ENCODE peak calls at places on chromosomes 2 and 18, in seven cellular contexts. One of them, this sample, is unnamed.
A peak's percentile ranks its signal among the peaks of the same experiment; 100 is the strongest.

GRCh38 chr2:207681431-207681830 is 30.0 kb upstream of the CCNYL1 start:
- DNase-seq in HepG2: no peak
- DNase-seq in K562: no peak
- DNase-seq in sigmoid colon: no peak
- DNase-seq in esophagus muscularis mucosa: no peak
- DNase-seq in transverse colon: no peak
- DNase-seq in SK-N-SH: no peak
- DNase-seq in this sample: peak; percentile 84

GRCh38 chr2:45293182-45293581 is 283.9 kb upstream of the SIX2 start:
- DNase-seq in HepG2: no peak
- DNase-seq in K562: no peak
- DNase-seq in sigmoid colon: no peak
- DNase-seq in esophagus muscularis mucosa: no peak
- DNase-seq in transverse colon: no peak
- DNase-seq in SK-N-SH: no peak
- DNase-seq in this sample: no peak

GRCh38 chr2:236972491-236973379 is 113.0 kb upstream of the COPS8 start:
- DNase-seq in HepG2: peak; percentile 76
- DNase-seq in K562: no peak
- DNase-seq in sigmoid colon: peak; percentile 82
- DNase-seq in esophagus muscularis mucosa: no peak
- DNase-seq in transverse colon: peak; percentile 31
- DNase-seq in SK-N-SH: no peak
- DNase-seq in this sample: no peak

GRCh38 chr2:38147333-38148121 is 71.6 kb upstream of the CYP1B1 start:
- DNase-seq in HepG2: no peak
- DNase-seq in K562: no peak
- DNase-seq in sigmoid colon: no peak
- DNase-seq in esophagus muscularis mucosa: no peak
- DNase-seq in transverse colon: no peak
- DNase-seq in SK-N-SH: no peak
- DNase-seq in this sample: no peak

GRCh38 chr2:102258386-102259074 is 52.8 kb upstream of the IL1RL1 start:
- DNase-seq in HepG2: no peak
- DNase-seq in K562: no peak
- DNase-seq in sigmoid colon: no peak
- DNase-seq in esophagus muscularis mucosa: peak; percentile 17
- DNase-seq in transverse colon: no peak
- DNase-seq in SK-N-SH: no peak
- DNase-seq in this sample: peak; percentile 48

GRCh38 chr2:110979834-110980612 is 140.7 kb upstream of the BCL2L11 start:
- DNase-seq in HepG2: no peak
- DNase-seq in K562: no peak
- DNase-seq in sigmoid colon: no peak
- DNase-seq in esophagus muscularis mucosa: peak; percentile 91
- DNase-seq in transverse colon: no peak
- DNase-seq in SK-N-SH: no peak
- DNase-seq in this sample: no peak

GRCh38 chr2:101251844-101252407 is 760 bp upstream of the CNOT11 start:
- DNase-seq in HepG2: peak; percentile 77
- DNase-seq in K562: no peak
- DNase-seq in sigmoid colon: no peak
- DNase-seq in esophagus muscularis mucosa: no peak
- DNase-seq in transverse colon: peak; percentile 60
- DNase-seq in SK-N-SH: peak; percentile 39
- DNase-seq in this sample: no peak

GRCh38 chr2:221448086-221448856 is 123.8 kb downstream of the EPHA4 start:
- DNase-seq in HepG2: no peak
- DNase-seq in K562: no peak
- DNase-seq in sigmoid colon: no peak
- DNase-seq in esophagus muscularis mucosa: no peak
- DNase-seq in transverse colon: no peak
- DNase-seq in SK-N-SH: no peak
- DNase-seq in this sample: no peak

GRCh38 chr2:235723811-235724465 is 230.1 kb downstream of the AGAP1 start:
- DNase-seq in HepG2: no peak
- DNase-seq in K562: no peak
- DNase-seq in sigmoid colon: peak; percentile 63
- DNase-seq in esophagus muscularis mucosa: no peak
- DNase-seq in transverse colon: no peak
- DNase-seq in SK-N-SH: no peak
- DNase-seq in this sample: no peak

GRCh38 chr18:38563396-38563980 is 997.9 kb upstream of the CELF4 start:
- DNase-seq in HepG2: no peak
- DNase-seq in K562: no peak
- DNase-seq in sigmoid colon: no peak
- DNase-seq in esophagus muscularis mucosa: no peak
- DNase-seq in transverse colon: no peak
- DNase-seq in SK-N-SH: no peak
- DNase-seq in this sample: no peak

GRCh38 chr2:158325031-158325781 is 131.3 kb downstream of the CCDC148 start:
- DNase-seq in HepG2: peak; percentile 38
- DNase-seq in K562: no peak
- DNase-seq in sigmoid colon: no peak
- DNase-seq in esophagus muscularis mucosa: no peak
- DNase-seq in transverse colon: no peak
- DNase-seq in SK-N-SH: no peak
- DNase-seq in this sample: no peak

GRCh38 chr2:158357699-158358098 is 98.9 kb downstream of the CCDC148 start:
- DNase-seq in HepG2: no peak
- DNase-seq in K562: no peak
- DNase-seq in sigmoid colon: no peak
- DNase-seq in esophagus muscularis mucosa: no peak
- DNase-seq in transverse colon: no peak
- DNase-seq in SK-N-SH: no peak
- DNase-seq in this sample: no peak

GRCh38 chr2:200379481-200380120 is 73.1 kb downstream of the SPATS2L start:
- DNase-seq in HepG2: no peak
- DNase-seq in K562: no peak
- DNase-seq in sigmoid colon: no peak
- DNase-seq in esophagus muscularis mucosa: no peak
- DNase-seq in transverse colon: no peak
- DNase-seq in SK-N-SH: no peak
- DNase-seq in this sample: peak; percentile 26

GRCh38 chr2:33274524-33274923 is 201.9 kb upstream of the RASGRP3 start:
- DNase-seq in HepG2: no peak
- DNase-seq in K562: peak; percentile 18
- DNase-seq in sigmoid colon: no peak
- DNase-seq in esophagus muscularis mucosa: no peak
- DNase-seq in transverse colon: no peak
- DNase-seq in SK-N-SH: no peak
- DNase-seq in this sample: no peak

GRCh38 chr2:45814951-45815621 is 163.6 kb downstream of the PRKCE start:
- DNase-seq in HepG2: no peak
- DNase-seq in K562: no peak
- DNase-seq in sigmoid colon: no peak
- DNase-seq in esophagus muscularis mucosa: no peak
- DNase-seq in transverse colon: no peak
- DNase-seq in SK-N-SH: no peak
- DNase-seq in this sample: no peak

GRCh38 chr2:176687350-176687749 is 418.1 kb downstream of the MTX2 start:
- DNase-seq in HepG2: no peak
- DNase-seq in K562: no peak
- DNase-seq in sigmoid colon: no peak
- DNase-seq in esophagus muscularis mucosa: no peak
- DNase-seq in transverse colon: no peak
- DNase-seq in SK-N-SH: no peak
- DNase-seq in this sample: no peak
- TF ChIP-seq EP300 in HepG2: no peak
- TF ChIP-seq EP300 in K562: no peak
- TF ChIP-seq EP300 in sigmoid colon: no peak
- TF ChIP-seq EP300 in esophagus muscularis mucosa: no peak
- TF ChIP-seq EP300 in transverse colon: no peak
- TF ChIP-seq EP300 in SK-N-SH: no peak
- TF ChIP-seq EP300 in this sample: no peak

GRCh38 chr2:26769501-26769850 is 5.4 kb downstream of the SLC35F6 start:
- DNase-seq in HepG2: no peak
- DNase-seq in K562: peak; percentile 8
- DNase-seq in sigmoid colon: no peak
- DNase-seq in esophagus muscularis mucosa: no peak
- DNase-seq in transverse colon: no peak
- DNase-seq in SK-N-SH: no peak
- DNase-seq in this sample: no peak

GRCh38 chr2:26767894-26768487 is 3.9 kb downstream of the SLC35F6 start:
- DNase-seq in HepG2: no peak
- DNase-seq in K562: no peak
- DNase-seq in sigmoid colon: no peak
- DNase-seq in esophagus muscularis mucosa: no peak
- DNase-seq in transverse colon: no peak
- DNase-seq in SK-N-SH: peak; percentile 4
- DNase-seq in this sample: no peak

GRCh38 chr2:26767129-26767528 is 3.0 kb downstream of the SLC35F6 start:
- DNase-seq in HepG2: no peak
- DNase-seq in K562: no peak
- DNase-seq in sigmoid colon: no peak
- DNase-seq in esophagus muscularis mucosa: no peak
- DNase-seq in transverse colon: no peak
- DNase-seq in SK-N-SH: no peak
- DNase-seq in this sample: no peak

GRCh38 chr2:26770986-26771586 is 7.0 kb downstream of the SLC35F6 start:
- DNase-seq in HepG2: peak; percentile 62
- DNase-seq in K562: peak; percentile 72
- DNase-seq in sigmoid colon: peak; percentile 94
- DNase-seq in esophagus muscularis mucosa: no peak
- DNase-seq in transverse colon: peak; percentile 63
- DNase-seq in SK-N-SH: peak; percentile 49
- DNase-seq in this sample: no peak

DNA sequence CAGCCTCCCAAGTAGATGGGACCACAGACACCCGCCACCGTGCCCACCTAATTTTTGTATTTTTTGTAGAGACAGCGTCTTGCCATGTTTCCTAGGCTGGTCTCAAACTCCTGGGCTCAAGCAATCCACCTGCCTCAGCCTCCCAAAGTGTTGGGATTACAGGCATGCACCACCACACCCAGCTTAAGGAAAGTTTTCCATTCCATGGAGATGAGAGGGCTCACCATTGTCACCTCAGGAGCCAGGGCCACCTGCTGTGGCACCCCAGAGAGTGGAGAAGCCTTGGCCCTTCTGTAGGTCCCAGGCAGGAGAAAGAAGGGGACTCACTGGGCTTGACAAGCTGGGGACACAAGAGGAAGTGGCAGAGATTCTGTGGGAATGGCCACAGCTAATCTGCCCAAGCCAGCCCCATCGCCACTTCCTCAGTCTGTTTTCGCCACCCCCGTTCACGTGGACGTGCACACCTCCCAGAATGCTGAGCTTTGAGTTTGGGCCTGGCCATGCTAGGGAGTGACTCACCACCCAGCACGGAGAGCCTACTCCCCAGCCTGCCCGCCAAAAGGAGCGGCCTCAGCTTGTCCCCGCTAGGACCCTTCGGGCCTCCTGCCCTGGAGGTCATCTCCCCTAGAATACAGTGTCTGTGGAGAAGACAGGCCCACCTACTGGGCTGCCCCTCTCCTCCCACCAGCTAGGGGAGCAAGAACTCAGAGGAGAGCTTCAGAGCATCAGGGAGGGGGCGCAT is 4.8 kb downstream of the SLC35F6 start:
- DNase-seq in HepG2: no peak
- DNase-seq in K562: peak; percentile 75
- DNase-seq in sigmoid colon: peak; percentile 92
- DNase-seq in esophagus muscularis mucosa: peak; percentile 96
- DNase-seq in transverse colon: peak; percentile 70
- DNase-seq in SK-N-SH: no peak
- DNase-seq in this sample: no peak
- TF ChIP-seq POLR2AphosphoS5 in HepG2: no peak
- TF ChIP-seq POLR2AphosphoS5 in K562: peak; percentile 57
- TF ChIP-seq POLR2AphosphoS5 in sigmoid colon: peak; percentile 63
- TF ChIP-seq POLR2AphosphoS5 in esophagus muscularis mucosa: peak; percentile 70
- TF ChIP-seq POLR2AphosphoS5 in transverse colon: peak; percentile 36
- TF ChIP-seq POLR2AphosphoS5 in SK-N-SH: no peak
- TF ChIP-seq POLR2AphosphoS5 in this sample: peak; percentile 72

DNA sequence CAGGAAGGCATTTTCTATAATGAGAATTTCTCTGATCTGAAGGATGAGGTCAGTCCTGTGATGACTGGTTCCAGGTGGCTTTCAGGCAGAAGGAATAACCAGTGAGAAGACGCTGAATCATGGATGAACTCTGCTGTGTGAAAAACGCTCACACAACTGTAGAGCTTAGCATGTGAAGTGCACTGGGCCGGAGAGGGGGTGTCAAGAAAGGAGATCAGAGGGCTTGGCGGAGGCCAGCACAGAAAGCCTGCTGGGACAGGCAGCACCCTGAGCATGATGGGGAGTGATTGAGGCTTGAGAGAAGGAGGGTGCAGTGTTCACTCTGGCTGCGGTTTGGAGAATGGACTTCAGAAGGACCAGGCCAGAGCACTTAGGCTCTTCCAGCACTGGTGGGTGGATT is 236.5 kb downstream of the TPGS2 start:
- DNase-seq in HepG2: no peak
- DNase-seq in K562: no peak
- DNase-seq in sigmoid colon: no peak
- DNase-seq in esophagus muscularis mucosa: peak; percentile 72
- DNase-seq in transverse colon: no peak
- DNase-seq in SK-N-SH: no peak
- DNase-seq in this sample: no peak
- TF ChIP-seq EP300 in HepG2: no peak
- TF ChIP-seq EP300 in K562: no peak
- TF ChIP-seq EP300 in sigmoid colon: no peak
- TF ChIP-seq EP300 in esophagus muscularis mucosa: no peak
- TF ChIP-seq EP300 in transverse colon: no peak
- TF ChIP-seq EP300 in SK-N-SH: no peak
- TF ChIP-seq EP300 in this sample: no peak

GRCh38 chr2:229025653-229026052 is 245.4 kb downstream of the PID1 start:
- DNase-seq in HepG2: no peak
- DNase-seq in K562: no peak
- DNase-seq in sigmoid colon: no peak
- DNase-seq in esophagus muscularis mucosa: no peak
- DNase-seq in transverse colon: no peak
- DNase-seq in SK-N-SH: no peak
- DNase-seq in this sample: peak; percentile 49

GRCh38 chr2:229032596-229033234 is 238.4 kb downstream of the PID1 start:
- DNase-seq in HepG2: no peak
- DNase-seq in K562: no peak
- DNase-seq in sigmoid colon: no peak
- DNase-seq in esophagus muscularis mucosa: no peak
- DNase-seq in transverse colon: no peak
- DNase-seq in SK-N-SH: no peak
- DNase-seq in this sample: no peak

DNA sequence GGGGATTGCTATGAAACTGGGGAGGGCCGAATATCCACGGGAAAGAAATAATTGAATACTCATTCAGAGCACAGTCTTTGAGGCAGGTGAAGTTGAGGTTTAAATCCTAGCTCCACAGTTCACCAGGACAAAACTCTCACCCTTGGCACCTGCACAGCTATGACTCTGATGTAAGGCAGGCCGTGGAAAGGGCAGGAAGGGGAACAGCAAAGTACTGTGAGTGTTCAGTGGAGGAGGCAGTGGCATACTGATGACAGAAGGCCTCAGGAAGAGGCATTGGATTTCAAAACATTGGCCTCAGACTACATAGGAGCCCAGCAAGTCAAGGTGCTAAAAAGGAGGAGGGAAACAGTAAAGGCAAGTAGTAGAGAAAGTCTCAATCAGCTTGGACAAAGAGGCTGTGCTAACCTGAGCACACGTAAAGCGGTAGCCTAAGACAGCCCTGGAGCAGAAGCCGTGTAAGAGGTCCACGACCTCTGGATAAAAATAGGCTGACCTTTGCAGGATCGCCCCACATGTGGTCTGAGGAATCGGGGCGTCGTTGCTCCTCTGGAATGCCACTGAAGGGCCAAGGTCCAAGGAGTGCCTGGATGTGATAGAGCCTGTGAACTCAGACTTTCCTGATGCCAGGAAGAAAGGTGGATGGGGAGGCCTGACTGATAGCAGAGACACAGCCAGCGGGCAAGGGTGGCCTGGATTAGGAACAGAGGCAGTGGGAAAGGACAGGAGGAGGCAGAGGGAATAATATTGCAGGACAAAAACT is 243.6 kb downstream of the PID1 start:
- DNase-seq in HepG2: no peak
- DNase-seq in K562: no peak
- DNase-seq in sigmoid colon: no peak
- DNase-seq in esophagus muscularis mucosa: no peak
- DNase-seq in transverse colon: no peak
- DNase-seq in SK-N-SH: no peak
- DNase-seq in this sample: no peak
- TF ChIP-seq POLR2AphosphoS5 in HepG2: no peak
- TF ChIP-seq POLR2AphosphoS5 in K562: no peak
- TF ChIP-seq POLR2AphosphoS5 in sigmoid colon: no peak
- TF ChIP-seq POLR2AphosphoS5 in esophagus muscularis mucosa: no peak
- TF ChIP-seq POLR2AphosphoS5 in transverse colon: no peak
- TF ChIP-seq POLR2AphosphoS5 in SK-N-SH: no peak
- TF ChIP-seq POLR2AphosphoS5 in this sample: no peak